ENCODE peak calls at places on chromosomes 2 and 18, in eight cellular contexts. Q is HL-60, N is GM10248, A is GM12865, F is RWPE1, D is Peyer's patch, V is NB4, W is PC-9. K is an unnamed sample.

GRCh38 chr2:23530909-23531276 is 145.9 kb downstream of the KLHL29 start:
- DNase-seq in V (no peak), D (no peak), F (no peak), A (no peak), W (no peak), Q (no peak), N (no peak), K (no peak)

GRCh38 chr2:99818842-99819241 is 323.5 kb downstream of the AFF3 start:
- DNase-seq in D (no peak), W (no peak), A (peak), Q (no peak), N (no peak), V (peak), F (peak), K (no peak)

GRCh38 chr2:190718652-190719526 is 70.0 kb downstream of the NAB1 start:
- DNase-seq in W (peak), V (peak), D (no peak), A (peak), N (peak), F (peak), Q (no peak), K (peak)

GRCh38 chr2:229714080-229714735 is at the start of gene DNER:
- DNase-seq in N (peak), F (peak), W (peak), V (peak), Q (peak), D (no peak), A (peak), K (peak)

GRCh38 chr2:241885701-241886643 is 16.4 kb downstream of the RTP5 start:
- DNase-seq in F (no peak), V (peak), N (peak), Q (no peak), W (no peak), D (no peak), A (peak), K (no peak)

GRCh38 chr2:37322368-37322767 is 2.3 kb downstream of the PRKD3 start:
- DNase-seq in W (no peak), A (peak), F (no peak), N (no peak), D (no peak), V (peak), Q (no peak), K (no peak)

GRCh38 chr2:1704606-1705556 is 39.4 kb downstream of the PXDN start:
- DNase-seq in V (peak), Q (no peak), F (peak), D (no peak), A (no peak), W (no peak), N (no peak), K (no peak)

GRCh38 chr2:97993926-97994325 is 1.8 kb downstream of the TMEM131 start:
- DNase-seq in V (peak), F (no peak), A (peak), N (no peak), D (no peak), Q (no peak), W (no peak), K (no peak)

GRCh38 chr2:241325257-241325656 is 9.5 kb downstream of the SEPTIN2 start:
- DNase-seq in F (no peak), W (no peak), A (no peak), V (no peak), D (no peak), N (no peak), Q (no peak), K (no peak)

GRCh38 chr18:58863539-58864145 is 1.0 kb upstream of the ZNF532 start:
- DNase-seq in D (peak), W (peak), A (peak), N (peak), Q (peak), V (no peak), F (peak), K (peak)

GRCh38 chr2:150532883-150533282 is 45.4 kb upstream of the RND3 start:
- DNase-seq in F (no peak), Q (no peak), N (no peak), W (no peak), A (no peak), D (no peak), V (no peak), K (no peak)

GRCh38 chr2:230895536-230896345 is 29.3 kb downstream of the GPR55 start:
- DNase-seq in A (no peak), Q (peak), N (no peak), F (no peak), W (peak), D (peak), V (no peak), K (no peak)

GRCh38 chr2:70399046-70399445 is 97.2 kb upstream of the FAM136A start:
- DNase-seq in N (no peak), Q (no peak), W (no peak), F (no peak), D (no peak), V (no peak), A (no peak), K (no peak)

GRCh38 chr18:41645600-41646360 is 309.3 kb upstream of the PIK3C3 start:
- DNase-seq in Q (peak), A (no peak), W (no peak), D (no peak), N (no peak), V (peak), F (no peak), K (no peak)

GRCh38 chr2:101981484-101981883 is 10.3 kb upstream of the IL1R2 start:
- DNase-seq in Q (no peak), N (no peak), A (no peak), W (no peak), D (no peak), F (no peak), V (no peak), K (peak)

GRCh38 chr2:156935611-156936010 is 321.9 kb upstream of the GALNT5 start:
- DNase-seq in V (no peak), D (no peak), Q (no peak), N (no peak), W (peak), F (peak), A (no peak), K (no peak)

GRCh38 chr2:119428488-119429224 is 3.0 kb upstream of the TMEM37 start:
- DNase-seq in D (no peak), F (no peak), N (no peak), W (no peak), V (no peak), Q (no peak), A (no peak), K (no peak)

GRCh38 chr18:60895181-60895580 is 438.0 kb upstream of the CDH20 start:
- DNase-seq in V (no peak), D (no peak), W (no peak), A (no peak), N (no peak), Q (no peak), F (peak), K (no peak)

GRCh38 chr2:37713258-37713700 is 41.8 kb upstream of the CDC42EP3 start:
- DNase-seq in A (no peak), V (peak), Q (no peak), W (no peak), N (no peak), D (no peak), F (peak), K (peak)

GRCh38 chr2:137570484-137570883 is 393.8 kb upstream of the HNMT start:
- DNase-seq in Q (no peak), F (no peak), D (no peak), A (no peak), N (no peak), W (no peak), V (no peak), K (no peak)
- TF ChIP-seq CTCF in Q (no peak), F (no peak), D (no peak), A (no peak), N (no peak), W (no peak), V (no peak), K (no peak)

GRCh38 chr18:57644540-57644939 is 22.9 kb upstream of the NARS1 start:
- DNase-seq in V (peak), F (no peak), Q (no peak), A (no peak), W (no peak), D (no peak), N (no peak), K (no peak)
- TF ChIP-seq CTCF in V (no peak), F (peak), Q (no peak), A (no peak), W (peak), D (no peak), N (no peak), K (no peak)

GRCh38 chr2:53275743-53276142 is 491.9 kb upstream of the CHAC2 start:
- DNase-seq in N (no peak), D (no peak), V (no peak), Q (no peak), A (no peak), F (no peak), W (no peak), K (no peak)
- TF ChIP-seq CTCF in N (no peak), D (no peak), V (no peak), Q (no peak), A (no peak), F (no peak), W (no peak), K (no peak)

GRCh38 chr18:49015886-49016647 is 65.3 kb upstream of the SMAD7 start:
- DNase-seq in N (no peak), D (no peak), Q (peak), V (no peak), F (no peak), A (no peak), W (no peak), K (no peak)

GRCh38 chr18:49018961-49019445 is 68.2 kb upstream of the SMAD7 start:
- DNase-seq in A (no peak), N (no peak), V (no peak), W (no peak), Q (no peak), D (no peak), F (no peak), K (no peak)

GRCh38 chr18:49018553-49018943 is 67.8 kb upstream of the SMAD7 start:
- DNase-seq in D (no peak), A (no peak), Q (no peak), W (no peak), V (no peak), N (no peak), F (no peak), K (no peak)

GRCh38 chr18:49017813-49018552 is 67.2 kb upstream of the SMAD7 start:
- DNase-seq in A (no peak), V (no peak), Q (no peak), D (no peak), W (no peak), F (no peak), N (no peak), K (no peak)

DNA sequence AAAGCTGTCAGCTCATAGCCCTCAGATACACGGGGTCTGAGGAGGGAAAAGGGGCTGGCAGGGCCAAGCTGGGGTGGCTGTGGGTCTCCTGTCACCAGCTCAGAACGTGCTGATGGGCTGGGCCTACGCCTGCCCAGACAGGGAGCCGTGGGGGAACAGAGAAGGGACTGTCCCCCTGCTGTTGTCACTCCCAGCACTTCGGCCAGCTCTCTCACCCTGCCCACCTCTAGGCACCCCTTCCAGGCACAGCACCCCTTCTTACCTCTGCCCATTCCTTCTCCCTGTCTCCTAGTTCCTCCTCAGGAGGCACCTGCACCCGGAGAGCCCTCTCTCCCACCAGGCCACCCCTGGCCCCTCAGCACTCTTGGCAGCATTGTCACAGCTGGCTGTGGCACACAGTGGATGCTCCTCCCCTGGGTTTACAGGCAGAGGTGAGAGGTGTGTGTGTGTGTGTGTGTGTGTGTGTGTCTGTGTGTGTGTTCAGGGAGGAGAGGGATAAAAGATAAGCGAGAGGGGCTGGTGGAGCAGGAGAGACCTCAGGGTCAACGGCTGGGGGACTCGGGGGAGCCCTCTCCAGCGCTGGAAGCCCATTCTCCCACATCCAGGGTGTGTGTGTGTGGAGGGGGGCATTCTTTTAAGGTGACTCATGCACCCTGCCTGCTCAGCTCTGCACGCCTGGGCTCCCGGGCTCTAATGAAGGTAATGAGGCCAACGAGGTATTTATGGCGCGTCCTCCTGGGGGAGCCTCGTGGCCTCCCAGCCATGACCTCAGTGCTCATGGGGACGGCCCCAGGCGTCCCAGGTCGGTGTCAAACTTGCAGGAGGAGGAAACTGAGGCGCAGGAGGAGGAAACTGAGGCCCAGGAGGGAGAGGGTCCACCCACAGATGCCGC is 66.1 kb upstream of the SMAD7 start:
- DNase-seq in A (no peak), W (peak), D (no peak), N (no peak), F (peak), Q (no peak), V (no peak), K (no peak)
- TF ChIP-seq CTCF in A (no peak), W (no peak), D (no peak), N (no peak), F (no peak), Q (no peak), V (no peak), K (no peak)

GRCh38 chr2:46334389-46335345 is 37.5 kb downstream of the EPAS1 start:
- DNase-seq in A (no peak), V (no peak), W (no peak), D (no peak), N (no peak), Q (no peak), F (peak), K (no peak)

GRCh38 chr2:46335966-46336436 is 38.8 kb downstream of the EPAS1 start:
- DNase-seq in F (no peak), D (no peak), N (no peak), V (no peak), A (no peak), W (no peak), Q (no peak), K (no peak)

GRCh38 chr2:46335404-46335965 is 38.3 kb downstream of the EPAS1 start:
- DNase-seq in D (no peak), N (no peak), F (no peak), Q (no peak), A (no peak), W (no peak), V (no peak), K (no peak)

GRCh38 chr2:46332686-46333281 is 35.6 kb downstream of the EPAS1 start:
- DNase-seq in V (no peak), F (peak), Q (no peak), N (no peak), W (no peak), A (no peak), D (no peak), K (no peak)

GRCh38 chr2:46333912-46334311 is 36.7 kb downstream of the EPAS1 start:
- DNase-seq in N (no peak), W (no peak), F (no peak), Q (no peak), A (no peak), D (no peak), V (no peak), K (no peak)
- TF ChIP-seq CTCF in N (no peak), W (peak), F (no peak), Q (no peak), A (peak), D (no peak), V (no peak), K (no peak)

GRCh38 chr2:224884188-224884587 is 158.1 kb downstream of the DOCK10 start:
- DNase-seq in A (no peak), Q (peak), F (peak), N (no peak), W (no peak), V (peak), D (no peak), K (no peak)

GRCh38 chr2:224885836-224886547 is 156.3 kb downstream of the DOCK10 start:
- DNase-seq in W (no peak), F (peak), Q (no peak), N (peak), A (peak), D (no peak), V (peak), K (no peak)

GRCh38 chr2:224885295-224885694 is 157.0 kb downstream of the DOCK10 start:
- DNase-seq in W (no peak), Q (no peak), N (no peak), F (no peak), V (no peak), D (no peak), A (no peak), K (no peak)

GRCh38 chr2:224890407-224890806 is 151.9 kb downstream of the DOCK10 start:
- DNase-seq in F (no peak), A (no peak), W (no peak), N (no peak), V (no peak), D (no peak), Q (no peak), K (no peak)

DNA sequence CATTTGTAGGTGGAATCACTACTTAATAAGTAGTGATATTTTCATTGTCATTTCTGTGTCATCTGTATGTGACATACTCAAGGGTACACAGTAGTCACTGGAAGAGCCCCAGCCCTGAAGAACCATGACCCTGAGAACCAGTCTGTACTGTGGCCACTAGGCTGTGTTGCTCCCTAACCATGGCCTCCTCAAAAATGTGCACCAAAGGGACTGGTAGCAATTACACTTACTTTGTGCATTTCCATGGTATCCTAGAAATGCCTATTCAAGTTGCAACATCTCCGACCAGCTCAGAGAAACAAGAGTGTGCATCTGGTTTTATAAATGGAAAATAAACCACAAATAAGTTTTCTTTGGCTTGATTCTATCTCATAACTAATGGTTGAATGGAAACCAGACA is 155.1 kb downstream of the DOCK10 start:
- DNase-seq in A (peak), D (no peak), F (no peak), Q (no peak), W (no peak), N (no peak), V (peak), K (no peak)
- TF ChIP-seq CTCF in A (peak), D (no peak), F (no peak), Q (no peak), W (no peak), N (peak), V (no peak), K (no peak)

GRCh38 chr2:11129598-11130449 is 25.4 kb upstream of the SLC66A3 start:
- DNase-seq in A (peak), Q (peak), V (peak), F (peak), D (peak), N (peak), W (peak), K (peak)
- TF ChIP-seq CTCF in A (peak), Q (no peak), V (peak), F (peak), D (no peak), N (peak), W (peak), K (peak)

GRCh38 chr2:83191316-83191715 is 1267.8 kb downstream of the SUCLG1 start:
- DNase-seq in W (no peak), V (no peak), F (no peak), Q (no peak), D (no peak), N (no peak), A (no peak), K (no peak)

DNA sequence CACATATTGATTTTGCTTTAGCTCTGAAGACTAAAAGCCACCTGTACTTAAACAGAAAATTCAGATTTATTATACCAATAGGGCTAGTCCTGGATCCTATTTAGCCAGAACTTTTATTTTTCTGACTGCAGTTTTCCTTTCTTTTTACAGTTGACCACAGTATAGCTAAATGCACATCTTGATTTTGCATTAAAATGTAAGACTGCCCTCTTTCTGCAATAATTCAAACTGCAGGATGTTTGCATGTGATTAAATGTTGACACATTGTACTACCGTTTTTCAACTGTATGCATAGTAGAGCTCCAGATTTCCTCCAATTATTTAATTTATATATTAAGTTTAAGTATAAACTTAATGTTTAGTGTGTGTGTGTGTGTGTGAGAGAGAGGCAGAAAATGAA is 1262.9 kb downstream of the SUCLG1 start:
- DNase-seq in D (no peak), V (peak), F (peak), W (no peak), Q (no peak), N (no peak), A (no peak), K (no peak)
- TF ChIP-seq CTCF in D (no peak), V (peak), F (peak), W (peak), Q (peak), N (peak), A (peak), K (peak)

K was measured in activated CD8-positive, alpha-beta T cell treated with anti-CD3 and anti-CD28 coated beads for 36 hours.